ENCODE peak calls at places on chromosomes 6 and 20, in four cellular contexts. R is heart right ventricle, L is A549, T is neural crest cell. U is an unnamed sample.
A peak's percentile ranks its signal among the peaks of the same experiment; 100 is the strongest.

GRCh38 chr6:36227379-36228344 is 31.1 kb downstream of the BRPF3 start:
- DNase-seq in R (no peak), L (no peak), T (no peak), U (no peak)

GRCh38 chr6:74574794-74575193 is 631.1 kb downstream of the COL12A1 start:
- DNase-seq in R (no peak), L (no peak), T (no peak), U (peak; percentile 18)

GRCh38 chr6:30696432-30696831 is 5.6 kb upstream of the NRM start:
- DNase-seq in R (no peak), L (no peak), T (no peak), U (no peak)

GRCh38 chr20:51562334-51563140 is 20.0 kb upstream of the NFATC2 start:
- DNase-seq in R (peak; percentile 94), L (peak; percentile 65), T (peak; percentile 57), U (peak; percentile 50)

GRCh38 chr20:18258126-18258860 is 30.0 kb upstream of the ZNF133 start:
- DNase-seq in R (no peak), L (no peak), T (no peak), U (no peak)

GRCh38 chr6:43936476-43936875 is 166.5 kb downstream of the VEGFA start:
- DNase-seq in R (no peak), L (no peak), T (no peak), U (no peak)

GRCh38 chr20:11411765-11412164 is 505.9 kb upstream of the BTBD3 start:
- DNase-seq in R (no peak), L (no peak), T (no peak), U (no peak)

GRCh38 chr20:444862-445426 is 17.4 kb downstream of the TBC1D20 start:
- DNase-seq in R (no peak), L (no peak), T (no peak), U (no peak)

GRCh38 chr6:41970436-41970846 is 28.8 kb upstream of the CCND3 start:
- DNase-seq in R (no peak), L (peak; percentile 25), T (no peak), U (no peak)

GRCh38 chr6:106883808-106884262 is 90.7 kb downstream of the CD24 start:
- DNase-seq in R (no peak), L (no peak), T (no peak), U (no peak)
- TF ChIP-seq CTCF in R (no peak), L (no peak), T (peak; percentile 41), U (no peak)

GRCh38 chr6:8707956-8708772 is 272.8 kb upstream of the SLC35B3 start:
- DNase-seq in R (no peak), L (peak; percentile 6), T (no peak), U (peak; percentile 13)

GRCh38 chr6:8705435-8706020 is 270.2 kb upstream of the SLC35B3 start:
- DNase-seq in R (no peak), L (no peak), T (no peak), U (no peak)

GRCh38 chr6:8710668-8711431 is 275.5 kb upstream of the SLC35B3 start:
- DNase-seq in R (no peak), L (no peak), T (no peak), U (no peak)

GRCh38 chr6:8703059-8703458 is 267.7 kb upstream of the SLC35B3 start:
- DNase-seq in R (no peak), L (no peak), T (no peak), U (no peak)

GRCh38 chr6:8707369-8707768 is 272.0 kb upstream of the SLC35B3 start:
- DNase-seq in R (no peak), L (no peak), T (no peak), U (no peak)
- TF ChIP-seq CTCF in R (no peak), L (no peak), T (no peak), U (no peak)

DNA sequence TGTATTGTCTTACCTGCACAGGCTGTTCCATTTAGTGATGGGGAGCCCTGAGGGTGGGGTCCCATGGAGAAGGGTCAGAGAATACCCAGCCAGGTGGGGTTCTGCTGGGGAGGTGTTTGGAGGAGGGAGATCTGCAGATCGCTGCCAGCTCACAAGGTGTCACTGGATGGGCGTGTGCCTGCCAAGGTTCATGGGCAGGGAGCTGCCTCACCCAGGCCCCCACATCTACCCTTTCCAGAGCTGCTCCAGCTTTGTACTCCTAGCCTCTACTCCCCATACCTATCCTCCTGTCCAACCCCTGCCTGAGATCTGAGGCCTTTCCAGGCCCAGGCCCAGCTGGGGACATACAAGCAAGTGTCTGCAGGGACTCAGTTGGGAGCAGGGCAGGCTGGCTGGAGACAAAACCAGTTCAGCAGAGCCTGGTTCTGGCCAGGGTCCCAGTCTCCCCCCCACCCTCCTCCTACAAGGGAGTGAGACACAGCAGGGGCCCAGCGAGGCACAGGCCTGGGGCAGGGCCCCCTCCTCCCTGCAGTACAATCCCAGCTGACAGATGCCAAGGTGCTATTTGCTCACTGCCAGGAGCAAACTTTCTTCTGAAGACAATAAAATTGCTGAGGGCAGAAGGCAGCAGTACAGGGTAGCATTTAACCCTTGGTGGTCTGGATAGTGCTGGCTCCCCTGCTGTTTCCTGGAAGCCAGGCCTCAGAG is 19.7 kb downstream of the SPDEF start:
- DNase-seq in R (no peak), L (no peak), T (no peak), U (peak; percentile 43)
- TF ChIP-seq CTCF in R (no peak), L (no peak), T (no peak), U (no peak)

DNA sequence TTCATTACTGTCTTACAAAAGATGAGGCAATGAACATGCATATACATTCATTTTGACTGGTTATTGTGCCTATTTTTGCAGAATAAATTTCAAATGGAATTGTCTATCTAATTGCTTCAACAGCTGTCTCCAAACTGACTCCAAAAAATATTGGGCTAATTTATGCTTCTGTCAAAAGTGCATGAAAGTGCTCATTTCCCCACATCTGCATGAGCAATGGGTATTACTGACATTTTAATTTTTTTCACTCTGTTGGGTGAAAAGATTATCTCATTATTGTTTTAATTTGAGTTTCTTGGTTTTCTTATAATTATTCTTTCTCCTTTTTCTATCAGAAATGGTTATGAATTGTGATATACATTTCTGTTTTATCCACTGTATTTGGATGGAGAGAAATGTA is 404.2 kb downstream of the QKI start:
- DNase-seq in R (no peak), L (no peak), T (no peak), U (no peak)
- TF ChIP-seq CTCF in R (no peak), L (no peak), T (no peak), U (no peak)

DNA sequence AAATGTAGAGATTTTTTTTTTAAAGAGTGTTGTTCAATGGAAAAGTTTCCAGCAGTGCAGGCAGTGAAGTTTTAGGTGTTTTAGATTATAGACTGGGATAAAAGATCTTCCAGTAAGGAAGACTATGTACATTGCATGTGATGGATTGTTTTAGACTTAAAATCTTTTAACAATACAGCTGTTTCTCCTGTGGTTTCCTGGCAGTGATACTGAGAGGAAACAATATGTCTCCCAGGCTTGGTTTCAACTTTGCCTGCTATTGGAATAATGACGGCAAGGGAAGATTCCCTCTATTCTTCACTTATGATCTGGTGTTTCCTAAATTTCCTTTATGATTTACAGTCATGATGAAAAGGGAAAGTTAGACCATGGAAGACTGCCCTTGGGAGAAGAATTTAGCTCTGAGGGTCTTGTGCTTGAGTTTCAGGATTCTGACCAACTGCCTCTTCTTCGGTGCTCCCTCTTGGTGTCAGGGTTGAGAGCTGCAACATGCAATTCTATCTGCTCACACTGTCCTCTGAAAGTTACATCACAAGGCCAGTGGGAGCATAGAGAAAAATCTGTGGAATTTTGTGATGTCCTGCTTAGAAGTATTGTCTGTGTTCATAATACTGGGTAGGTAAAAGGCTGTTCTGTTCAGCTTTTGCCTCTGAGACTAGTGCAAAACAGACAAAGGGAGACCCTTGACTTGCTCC is 262.8 kb upstream of the MAN1A1 start:
- DNase-seq in R (no peak), L (no peak), T (no peak), U (no peak)
- TF ChIP-seq CTCF in R (no peak), L (no peak), T (no peak), U (no peak)

GRCh38 chr20:42191140-42191860 is 573.1 kb upstream of the CHD6 start:
- DNase-seq in R (no peak), L (no peak), T (no peak), U (peak; percentile 38)
- TF ChIP-seq CTCF in R (no peak), L (no peak), T (no peak), U (no peak)

DNA sequence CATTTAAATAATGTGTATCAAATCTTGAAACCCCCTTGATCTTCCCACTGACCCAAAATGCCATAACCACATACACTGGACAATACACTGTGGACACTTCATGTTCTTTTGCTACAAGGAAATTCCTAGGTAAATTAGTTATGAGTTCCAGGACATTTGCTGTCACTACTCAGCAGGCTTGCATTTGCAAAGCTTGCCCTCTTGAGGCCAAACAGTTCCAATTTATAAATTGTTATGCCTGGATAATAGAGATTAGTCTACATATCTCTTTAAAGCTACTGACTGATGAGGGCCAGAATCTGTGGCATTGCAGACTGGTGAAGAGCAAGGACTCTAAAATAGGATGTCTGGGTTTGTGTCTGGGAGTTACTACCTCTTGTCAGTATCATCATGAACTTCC is 17.4 kb upstream of the RAB32 start:
- DNase-seq in R (no peak), L (no peak), T (no peak), U (no peak)
- TF ChIP-seq CTCF in R (no peak), L (peak; percentile 33), T (peak; percentile 38), U (no peak)

DNA sequence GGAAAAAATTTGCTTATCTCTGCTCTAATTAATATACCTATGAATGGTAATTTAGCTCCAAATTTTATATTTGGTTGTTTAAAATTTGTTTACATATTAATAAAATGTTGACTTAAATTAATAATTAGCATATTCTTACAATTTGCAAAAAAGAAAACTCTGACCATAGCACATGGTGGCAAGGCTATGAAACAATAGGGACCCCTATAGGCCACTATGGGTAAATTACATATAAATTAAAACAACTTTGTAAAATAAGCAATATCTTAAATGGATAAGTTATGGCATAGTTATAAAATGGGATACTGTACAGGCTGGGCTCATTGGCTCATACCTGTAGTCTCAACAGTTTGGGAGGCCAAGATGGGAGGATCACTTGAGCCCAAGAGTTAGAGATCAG is 76.0 kb downstream of the MKKS start:
- DNase-seq in R (no peak), L (no peak), T (no peak), U (no peak)
- TF ChIP-seq CTCF in R (peak; percentile 38), L (peak; percentile 22), T (peak; percentile 44), U (no peak)

DNA sequence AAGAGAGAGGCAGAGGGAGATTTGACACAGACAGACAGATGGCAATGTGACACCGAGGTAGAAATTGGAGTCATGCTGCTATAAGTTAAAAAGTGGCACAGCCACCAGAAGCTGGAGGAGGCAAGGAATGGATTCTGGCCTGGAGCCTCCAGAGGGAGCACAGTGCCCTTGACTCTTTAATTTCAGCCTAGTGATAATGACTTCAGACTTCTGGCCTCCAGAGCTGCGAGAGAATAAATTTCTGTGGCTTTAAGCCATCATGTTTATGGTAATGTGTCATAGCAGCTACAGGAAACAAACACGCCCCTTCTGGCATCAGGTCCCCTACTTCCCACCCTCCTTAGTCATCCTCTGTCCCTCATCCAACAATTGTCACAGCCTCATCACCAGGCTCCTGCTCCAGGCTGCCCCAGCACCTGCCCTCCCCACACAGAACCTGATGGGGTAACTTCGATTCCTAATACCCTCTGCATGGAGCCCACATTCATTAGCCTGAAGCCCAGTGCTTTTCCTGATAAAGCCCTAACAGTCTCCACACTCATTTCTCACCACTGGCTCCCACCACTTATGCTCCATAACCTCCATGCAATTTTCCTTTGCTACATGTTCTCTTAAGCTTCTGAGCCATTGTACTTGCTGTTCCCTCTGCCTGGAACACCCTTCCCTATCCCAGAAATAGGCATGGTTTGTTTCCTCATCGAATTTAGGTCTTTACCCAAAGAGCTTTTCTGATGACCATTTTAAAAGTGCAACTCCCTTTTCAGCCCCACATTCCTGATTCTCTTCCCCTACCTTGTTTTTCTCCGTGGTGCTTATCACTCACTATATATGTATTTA is 69.7 kb upstream of the TOX2 start:
- DNase-seq in R (no peak), L (no peak), T (no peak), U (no peak)
- TF ChIP-seq CTCF in R (no peak), L (peak; percentile 40), T (no peak), U (no peak)